ENCODE peak calls at places on chromosome 15, in six cellular contexts. S is H1, J is K562, L is HepG2, N is GM12891, B is GM12878. G is an unnamed sample.

GRCh38 chr15:83275412-83275811 is 9.1 kb downstream of the BNC1 start:
- DNase-seq in S (no peak), J (no peak), L (no peak), N (no peak), B (no peak), G (no peak)

GRCh38 chr15:70212963-70213315 is 115.2 kb upstream of the TLE3 start:
- DNase-seq in S (no peak), J (no peak), L (no peak), N (no peak), B (no peak), G (no peak)

GRCh38 chr15:32908135-32908801 is 190.5 kb downstream of the GREM1 start:
- DNase-seq in S (no peak), J (no peak), L (no peak), N (peak; percentile 29), B (peak; percentile 71), G (peak; percentile 15)

GRCh38 chr15:88028024-88028423 is 228.5 kb downstream of the NTRK3 start:
- DNase-seq in S (no peak), J (no peak), L (no peak), N (no peak), B (no peak), G (no peak)

GRCh38 chr15:91308855-91309254 is 208.8 kb downstream of the SV2B start:
- DNase-seq in S (no peak), J (no peak), L (no peak), N (no peak), B (no peak), G (no peak)

GRCh38 chr15:74376825-74377581 is 9.6 kb upstream of the CYP11A1 start:
- DNase-seq in S (no peak), J (no peak), L (no peak), N (no peak), B (no peak), G (no peak)

GRCh38 chr15:42137461-42138261 is 18.8 kb downstream of the PLA2G4F start:
- DNase-seq in S (no peak), J (no peak), L (peak; percentile 48), N (no peak), B (no peak), G (no peak)

GRCh38 chr15:51401872-51402517 is 60.5 kb downstream of the GLDN start:
- DNase-seq in S (no peak), J (peak; percentile 56), L (peak; percentile 23), N (peak; percentile 29), B (no peak), G (peak; percentile 29)

GRCh38 chr15:48282186-48282585 is 49.0 kb upstream of the DUT start:
- DNase-seq in S (no peak), J (no peak), L (no peak), N (no peak), B (no peak), G (no peak)

GRCh38 chr15:96234109-96234892 is 96.2 kb upstream of the NR2F2 start:
- DNase-seq in S (no peak), J (no peak), L (no peak), N (no peak), B (peak; percentile 58), G (no peak)

GRCh38 chr15:42378011-42378410 is 18.7 kb downstream of the CAPN3 start:
- DNase-seq in S (no peak), J (no peak), L (no peak), N (no peak), B (no peak), G (no peak)

GRCh38 chr15:58465866-58466517 is 34.2 kb downstream of the LIPC start:
- DNase-seq in S (no peak), J (no peak), L (no peak), N (no peak), B (no peak), G (no peak)

GRCh38 chr15:99552111-99552510 is 13.7 kb upstream of the MEF2A start:
- DNase-seq in S (no peak), J (no peak), L (no peak), N (no peak), B (no peak), G (no peak)

GRCh38 chr15:78100886-78101285 is 8.5 kb downstream of the SH2D7 start:
- DNase-seq in S (no peak), J (no peak), L (no peak), N (no peak), B (no peak), G (no peak)

GRCh38 chr15:25019434-25019833 is 64.6 kb downstream of the SNRPN start:
- DNase-seq in S (no peak), J (no peak), L (no peak), N (no peak), B (no peak), G (no peak)

GRCh38 chr15:93882133-93882532 is 349.2 kb upstream of the MCTP2 start:
- DNase-seq in S (no peak), J (no peak), L (no peak), N (no peak), B (no peak), G (no peak)

GRCh38 chr15:81327526-81327925 is 3.6 kb upstream of the STARD5 start:
- DNase-seq in S (no peak), J (no peak), L (no peak), N (no peak), B (no peak), G (no peak)
- TF ChIP-seq TAF1 in S (no peak), J (no peak), L (no peak), N (no peak), B (no peak), G (no peak)

GRCh38 chr15:76313731-76314130 is 2.5 kb upstream of the ETFA start:
- DNase-seq in S (no peak), J (no peak), L (no peak), N (no peak), B (no peak), G (no peak)

GRCh38 chr15:76309561-76310330 is 1.5 kb downstream of the ETFA start:
- DNase-seq in S (no peak), J (no peak), L (no peak), N (no peak), B (no peak), G (no peak)

GRCh38 chr15:76310470-76311070 is 699 bp downstream of the ETFA start:
- DNase-seq in S (no peak), J (peak; percentile 18), L (no peak), N (peak; percentile 14), B (no peak), G (no peak)

GRCh38 chr15:76311071-76311956 is at the start of gene ETFA:
- DNase-seq in S (peak; percentile 89), J (peak; percentile 98), L (peak; percentile 95), N (peak; percentile 98), B (peak; percentile 91), G (peak; percentile 99)

DNA sequence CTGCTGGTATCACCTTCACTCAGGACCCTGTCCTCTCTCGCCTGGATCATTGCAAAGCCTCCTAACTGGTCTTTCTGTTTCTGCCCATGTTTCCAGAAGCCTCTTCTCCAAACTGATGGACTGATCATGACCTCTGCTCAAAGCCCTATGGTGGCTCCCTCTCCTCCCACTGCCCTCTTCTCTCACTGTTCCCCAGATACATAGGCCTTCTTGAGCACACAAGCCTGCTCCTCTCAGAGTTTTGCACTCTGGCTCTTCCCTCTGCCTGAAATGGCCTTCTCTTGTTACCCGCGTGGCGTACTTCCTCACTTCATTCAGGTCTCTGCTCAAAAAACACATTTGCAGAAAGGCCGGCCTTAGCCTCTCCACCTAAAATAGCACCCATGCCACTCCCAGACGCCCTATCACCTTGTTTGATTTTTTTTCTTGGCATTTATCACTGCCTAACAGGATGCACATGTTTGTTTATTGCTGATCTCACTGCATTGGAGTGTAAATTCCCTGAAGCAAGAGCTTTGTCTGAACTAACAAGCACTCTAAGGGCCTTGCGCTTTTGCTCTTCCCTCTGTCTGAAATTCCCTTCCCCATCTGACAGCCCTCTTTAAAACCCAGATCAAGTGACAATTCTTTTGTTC is 1.4 kb upstream of the ETFA start:
- DNase-seq in S (no peak), J (no peak), L (peak; percentile 75), N (no peak), B (no peak), G (no peak)
- TF ChIP-seq POLR2A in S (no peak), J (no peak), L (no peak), N (no peak), B (no peak), G (no peak)

DNA sequence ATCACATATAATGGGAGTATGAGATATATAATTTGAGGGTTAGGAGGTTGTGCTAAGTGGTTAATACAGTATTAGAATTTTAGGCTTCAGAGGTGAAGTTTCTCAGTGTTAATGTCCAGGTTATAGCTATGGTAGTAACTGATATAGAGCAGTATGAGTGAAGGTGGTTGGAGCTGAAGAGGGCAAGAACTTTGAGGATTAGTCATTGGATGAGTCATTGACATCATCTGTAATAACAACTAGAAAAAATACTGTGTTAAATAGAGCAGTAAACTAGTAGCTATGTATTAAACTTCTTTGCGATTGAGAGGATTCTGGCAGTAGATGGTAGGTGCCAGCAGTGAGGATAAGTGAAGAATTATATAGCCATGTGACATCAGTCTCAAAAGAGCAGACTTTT is 47.5 kb upstream of the EIF3J start:
- DNase-seq in S (no peak), J (no peak), L (peak; percentile 5), N (no peak), B (no peak), G (no peak)
- TF ChIP-seq TAF1 in S (no peak), J (no peak), L (no peak), N (no peak), B (no peak), G (no peak)

DNA sequence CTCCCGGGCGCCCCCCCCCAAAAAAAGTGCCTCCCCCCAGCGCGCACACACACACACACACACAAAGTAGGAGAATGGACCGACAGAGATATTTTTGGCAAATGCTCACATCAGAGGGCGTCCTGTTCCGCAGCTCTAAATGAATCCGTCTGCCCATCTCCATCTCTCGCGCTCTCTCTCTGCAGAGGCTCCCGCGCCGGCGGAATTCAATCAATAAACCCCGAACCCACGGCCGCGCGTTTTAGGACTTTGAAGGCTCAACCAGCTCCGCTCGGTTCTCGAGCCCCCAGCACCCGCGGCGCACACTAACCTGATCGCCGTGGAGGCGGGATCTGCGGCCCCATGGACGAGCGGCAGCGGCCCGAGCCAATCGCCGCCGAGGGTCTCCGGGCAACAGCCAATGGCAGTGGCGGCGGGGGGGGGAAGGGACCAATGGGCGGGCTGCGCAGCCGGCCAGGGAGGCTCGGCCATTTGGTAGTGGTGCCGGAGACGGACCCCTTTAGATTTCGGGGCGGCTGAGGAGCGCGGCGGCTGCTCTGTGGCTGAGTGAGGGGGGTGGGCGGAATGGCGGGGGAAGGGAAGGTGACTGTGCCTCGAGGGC is at the start of gene ANP32A:
- DNase-seq in S (peak; percentile 70), J (peak; percentile 99), L (peak; percentile 85), N (peak; percentile 95), B (peak; percentile 62), G (peak; percentile 97)
- TF ChIP-seq POLR2A in S (no peak), J (peak; percentile 80), L (no peak), N (peak; percentile 34), B (peak; percentile 79), G (peak; percentile 23)